ENCODE peak calls at places on chromosomes 4 and X, in eight cellular contexts. N is NCI-H1092 treated with DMSO at 0.1 percent for 48 hours, E is neural crest cell, J is IMR-90, T is GM23248, C is NCI-H1417 treated with DMSO at 0.1 percent for 48 hours, O is NB4, I is HEK293T. M is an unnamed sample.
A peak's percentile ranks its signal among the peaks of the same experiment; 100 is the strongest.

GRCh38 chrX:1493877-1494510 is 41.3 kb upstream of the ASMTL start:
- DNase-seq in N (no peak), E (no peak), J (no peak), T (no peak), C (no peak), O (peak; percentile 92), I (no peak), M (no peak)

GRCh38 chr4:10031663-10032590 is 10.6 kb upstream of the SLC2A9 start:
- DNase-seq in N (no peak), E (no peak), J (no peak), T (no peak), C (no peak), O (no peak), I (no peak), M (no peak)

GRCh38 chr4:83855044-83855443 is 319.1 kb downstream of the GPAT3 start:
- DNase-seq in N (no peak), E (no peak), J (peak; percentile 98), T (peak; percentile 95), C (no peak), O (no peak), I (no peak), M (peak; percentile 93)

GRCh38 chr4:166501941-166502382 is 628.9 kb downstream of the TLL1 start:
- DNase-seq in N (no peak), E (peak; percentile 18), J (no peak), T (peak; percentile 7), C (no peak), O (peak; percentile 32), I (peak; percentile 35), M (peak; percentile 26)

GRCh38 chrX:132737743-132738142 is 220.7 kb downstream of the HS6ST2 start:
- DNase-seq in N (no peak), E (no peak), J (no peak), T (no peak), C (no peak), O (peak; percentile 20), I (no peak), M (no peak)

GRCh38 chr4:1495416-1496115 is 89.3 kb upstream of the NKX1-1 start:
- DNase-seq in N (no peak), E (no peak), J (no peak), T (no peak), C (no peak), O (no peak), I (no peak), M (no peak)

GRCh38 chrX:52988985-52989917 is 30.9 kb upstream of the FAM156A start:
- DNase-seq in N (no peak), E (no peak), J (no peak), T (peak; percentile 20), C (no peak), O (no peak), I (no peak), M (no peak)

GRCh38 chr4:67131224-67131623 is 414.1 kb downstream of the CENPC start:
- DNase-seq in N (no peak), E (no peak), J (no peak), T (no peak), C (no peak), O (no peak), I (no peak), M (no peak)

GRCh38 chr4:112854420-112854819 is 195.0 kb upstream of the ANK2 start:
- DNase-seq in N (no peak), E (no peak), J (no peak), T (no peak), C (no peak), O (no peak), I (no peak), M (no peak)

GRCh38 chr4:143016171-143016570 is 168.5 kb upstream of the USP38 start:
- DNase-seq in N (no peak), E (no peak), J (no peak), T (no peak), C (no peak), O (no peak), I (no peak), M (no peak)

GRCh38 chr4:7367361-7367760 is 67.4 kb downstream of the PSAPL1 start:
- DNase-seq in N (peak; percentile 74), E (no peak), J (no peak), T (no peak), C (no peak), O (no peak), I (no peak), M (no peak)

GRCh38 chr4:139975830-139976272 is 178.1 kb downstream of the MAML3 start:
- DNase-seq in N (no peak), E (no peak), J (peak; percentile 56), T (peak; percentile 55), C (no peak), O (peak; percentile 64), I (no peak), M (no peak)

GRCh38 chr4:92791876-92792490 is 488.2 kb downstream of the GRID2 start:
- DNase-seq in N (peak; percentile 13), E (no peak), J (no peak), T (no peak), C (no peak), O (no peak), I (no peak), M (peak; percentile 1)

GRCh38 chrX:47831788-47832187 is 4.9 kb upstream of the ZNF81 start:
- DNase-seq in N (peak; percentile 36), E (peak; percentile 27), J (peak; percentile 18), T (peak; percentile 52), C (no peak), O (peak; percentile 61), I (peak; percentile 63), M (peak; percentile 29)

GRCh38 chrX:16096131-16096530 is 27.2 kb upstream of the GRPR start:
- DNase-seq in N (no peak), E (peak; percentile 35), J (no peak), T (no peak), C (no peak), O (no peak), I (no peak), M (no peak)

GRCh38 chr4:4395849-4396627 is 9.1 kb downstream of the NSG1 start:
- DNase-seq in N (peak; percentile 28), E (no peak), J (peak; percentile 53), T (peak; percentile 48), C (peak; percentile 41), O (peak; percentile 24), I (no peak), M (no peak)

GRCh38 chr4:75702919-75703411 is 21.4 kb upstream of the USO1 start:
- DNase-seq in N (no peak), E (no peak), J (no peak), T (no peak), C (no peak), O (no peak), I (no peak), M (no peak)

GRCh38 chr4:152382057-152382785 is 153.7 kb downstream of the FBXW7 start:
- DNase-seq in N (no peak), E (no peak), J (peak; percentile 21), T (peak; percentile 26), C (no peak), O (no peak), I (no peak), M (peak; percentile 3)

GRCh38 chrX:69615779-69616519 is at the start of gene EDA:
- DNase-seq in N (peak; percentile 6), E (peak; percentile 69), J (peak; percentile 34), T (peak; percentile 76), C (no peak), O (peak; percentile 6), I (peak; percentile 87), M (peak; percentile 69)

GRCh38 chr4:44725861-44726820 is at the start of gene GNPDA2:
- DNase-seq in N (peak; percentile 91), E (peak; percentile 77), J (peak; percentile 89), T (peak; percentile 93), C (peak; percentile 70), O (peak; percentile 87), I (peak; percentile 74), M (peak; percentile 86)

GRCh38 chr4:20028694-20029093 is 223.0 kb upstream of the SLIT2 start:
- DNase-seq in N (no peak), E (no peak), J (peak; percentile 55), T (peak; percentile 74), C (no peak), O (no peak), I (no peak), M (peak; percentile 12)

GRCh38 chrX:110346681-110347080 is 12.0 kb upstream of the RTL9 start:
- DNase-seq in N (no peak), E (no peak), J (no peak), T (no peak), C (no peak), O (no peak), I (no peak), M (no peak)

GRCh38 chr4:137213372-137214173 is 318.7 kb downstream of the PCDH18 start:
- DNase-seq in N (no peak), E (no peak), J (peak; percentile 84), T (peak; percentile 55), C (no peak), O (no peak), I (no peak), M (no peak)

GRCh38 chrX:57677132-57677858 is 2.8 kb downstream of the NLRP2B start:
- DNase-seq in N (no peak), E (no peak), J (no peak), T (no peak), C (no peak), O (no peak), I (no peak), M (no peak)

GRCh38 chr4:158015241-158015640 is 157.6 kb downstream of the GASK1B start:
- DNase-seq in N (no peak), E (no peak), J (peak; percentile 60), T (peak; percentile 85), C (no peak), O (no peak), I (no peak), M (peak; percentile 19)

GRCh38 chr4:67785528-67785927 is 31.3 kb upstream of the GNRHR start:
- DNase-seq in N (no peak), E (no peak), J (no peak), T (no peak), C (no peak), O (no peak), I (no peak), M (no peak)

GRCh38 chr4:7052923-7053715 is 9.9 kb downstream of the TADA2B start:
- DNase-seq in N (no peak), E (no peak), J (no peak), T (peak; percentile 72), C (no peak), O (peak; percentile 66), I (no peak), M (no peak)

M was measured in ACHN.